ENCODE peak calls at places on chromosomes 11 and 22, in ten cellular contexts. W is GM19239; A is activated CD8-positive, alpha-beta memory T cell treated with anti-CD3 and anti-CD28 coated beads for 24 hours; L is RCC 7860; B is EH; C is neural progenitor cell; J is prostate gland; X is activated naive CD4-positive, alpha-beta T cell treated with anti-CD3 and anti-CD28 coated beads, Interleukin-2, amount 50 U/mL, for 16 hours; S is left colon; U is stimulated activated CD4-positive, alpha-beta T cell treated with anti-CD3 and anti-CD28 coated beads, Interleukin-12 subunit alpha, Interleukin-12 subunit beta, amount 100 ng/mL, for 24 hours. H is an unnamed sample.

GRCh38 chr22:40056163-40056958 is 61.6 kb downstream of the FAM83F start:
- DNase-seq in W (no peak), A (no peak), L (no peak), B (no peak), C (no peak), J (no peak), X (no peak), S (no peak), U (no peak), H (no peak)

GRCh38 chr11:69541501-69542313 is 60.2 kb downstream of the LINC01488 start:
- DNase-seq in W (no peak), A (no peak), L (peak), B (peak), C (no peak), J (no peak), X (no peak), S (no peak), U (no peak), H (no peak)

GRCh38 chr22:44659140-44659539 is 42.9 kb upstream of the PRR5 start:
- DNase-seq in W (no peak), A (no peak), L (no peak), B (peak), C (no peak), J (no peak), X (no peak), S (no peak), U (no peak), H (peak)

GRCh38 chr11:38304926-38305325 is 1706.9 kb upstream of the RAG2 start:
- DNase-seq in W (no peak), A (no peak), L (no peak), B (no peak), C (no peak), J (no peak), X (no peak), S (no peak), U (no peak), H (no peak)

GRCh38 chr11:110859240-110859835 is 147.1 kb upstream of the ARHGAP20 start:
- DNase-seq in W (no peak), A (no peak), L (no peak), B (no peak), C (no peak), J (no peak), X (no peak), S (no peak), U (no peak), H (no peak)

GRCh38 chr11:89249196-89249595 is 71.5 kb downstream of the TYR start:
- DNase-seq in W (no peak), A (no peak), L (no peak), B (no peak), C (no peak), J (no peak), X (no peak), S (no peak), U (no peak), H (no peak)

GRCh38 chr11:18720811-18721575 is 5.0 kb downstream of the IGSF22 start:
- DNase-seq in W (peak), A (peak), L (no peak), B (peak), C (peak), J (peak), X (peak), S (peak), U (peak), H (no peak)

GRCh38 chr22:20406686-20407408 is 12.9 kb downstream of the ZNF74 start:
- DNase-seq in W (no peak), A (no peak), L (no peak), B (no peak), C (no peak), J (no peak), X (no peak), S (no peak), U (no peak), H (no peak)

GRCh38 chr22:37189011-37189466 is 992 bp upstream of the C1QTNF6 start:
- DNase-seq in W (no peak), A (no peak), L (no peak), B (peak), C (no peak), J (no peak), X (no peak), S (no peak), U (no peak), H (peak)

GRCh38 chr11:87224486-87224885 is 186.8 kb downstream of the TMEM135 start:
- DNase-seq in W (no peak), A (no peak), L (no peak), B (no peak), C (no peak), J (no peak), X (no peak), S (no peak), U (no peak), H (no peak)

GRCh38 chr11:82889133-82890001 is 10.9 kb downstream of the PRCP start:
- DNase-seq in W (no peak), A (no peak), L (no peak), B (no peak), C (no peak), J (no peak), X (no peak), S (no peak), U (no peak), H (no peak)

GRCh38 chr11:66172146-66172545 is 96.3 kb upstream of the RAB1B start:
- DNase-seq in W (no peak), A (no peak), L (peak), B (peak), C (no peak), J (no peak), X (peak), S (no peak), U (peak), H (no peak)

GRCh38 chr11:91837649-91838330 is 386.8 kb upstream of the FAT3 start:
- DNase-seq in W (no peak), A (no peak), L (no peak), B (no peak), C (no peak), J (no peak), X (no peak), S (no peak), U (no peak), H (no peak)